ENCODE peak calls at places on chromosome 11, in six cellular contexts. X, L, H, V, Q and T are unnamed samples.

GRCh38 chr11:61728066-61728939 is 24.1 kb upstream of the MYRF start:
- DNase-seq in V (no peak), Q (no peak), L (no peak), H (no peak), X (no peak), T (no peak)

GRCh38 chr11:130070829-130071205 is 1.1 kb downstream of the APLP2 start:
- DNase-seq in X (peak), H (no peak), Q (peak), V (no peak), L (no peak), T (no peak)

GRCh38 chr11:75797116-75797515 is 17.9 kb upstream of the UVRAG start:
- DNase-seq in H (no peak), V (no peak), X (no peak), Q (no peak), L (no peak), T (no peak)

GRCh38 chr11:112634551-112634950 is 326.7 kb upstream of the NCAM1 start:
- DNase-seq in X (no peak), H (no peak), V (no peak), Q (no peak), L (no peak), T (peak)

GRCh38 chr11:59822989-59823566 is 12.5 kb upstream of the MRPL16 start:
- DNase-seq in H (no peak), X (peak), Q (peak), L (no peak), V (peak), T (peak)

GRCh38 chr11:2421996-2422395 is 21.4 kb downstream of the TSSC4 start:
- DNase-seq in X (no peak), L (no peak), V (no peak), H (no peak), Q (no peak), T (no peak)

GRCh38 chr11:22666700-22667439 is 459 bp downstream of the GAS2 start:
- DNase-seq in V (peak), L (peak), X (no peak), H (peak), Q (peak), T (no peak)

GRCh38 chr11:61497473-61497872 is 11.1 kb upstream of the LRRC10B start:
- DNase-seq in V (no peak), L (no peak), X (no peak), H (no peak), Q (no peak), T (no peak)

GRCh38 chr11:71080239-71081097 is 171.9 kb downstream of the SHANK2 start:
- DNase-seq in H (peak), Q (peak), L (peak), V (peak), X (peak), T (peak)

GRCh38 chr11:261624-262023 is 16.6 kb upstream of the NLRP6 start:
- DNase-seq in X (no peak), L (no peak), Q (no peak), H (no peak), V (no peak), T (no peak)

GRCh38 chr11:100709233-100709999 is 22.3 kb downstream of the ARHGAP42 start:
- DNase-seq in Q (peak), X (peak), L (no peak), V (no peak), H (no peak), T (no peak)

GRCh38 chr11:3107608-3108182 is 50.5 kb upstream of the CARS1 start:
- DNase-seq in Q (no peak), X (no peak), H (no peak), V (no peak), L (peak), T (no peak)

GRCh38 chr11:85821636-85822035 is 10.7 kb upstream of the SYTL2 start:
- DNase-seq in Q (no peak), L (no peak), X (peak), V (no peak), H (no peak), T (no peak)

GRCh38 chr11:63635762-63636465 is 21.7 kb upstream of the PLAAT3 start:
- DNase-seq in L (peak), H (peak), V (peak), Q (peak), X (peak), T (peak)

GRCh38 chr11:10627306-10627705 is 58.8 kb upstream of the LYVE1 start:
- DNase-seq in X (no peak), H (peak), Q (no peak), L (no peak), V (no peak), T (no peak)
- H2BK5ac ChIP-seq in X (no peak), H (no peak), Q (no peak), L (no peak), V (no peak), T (no peak)

DNA sequence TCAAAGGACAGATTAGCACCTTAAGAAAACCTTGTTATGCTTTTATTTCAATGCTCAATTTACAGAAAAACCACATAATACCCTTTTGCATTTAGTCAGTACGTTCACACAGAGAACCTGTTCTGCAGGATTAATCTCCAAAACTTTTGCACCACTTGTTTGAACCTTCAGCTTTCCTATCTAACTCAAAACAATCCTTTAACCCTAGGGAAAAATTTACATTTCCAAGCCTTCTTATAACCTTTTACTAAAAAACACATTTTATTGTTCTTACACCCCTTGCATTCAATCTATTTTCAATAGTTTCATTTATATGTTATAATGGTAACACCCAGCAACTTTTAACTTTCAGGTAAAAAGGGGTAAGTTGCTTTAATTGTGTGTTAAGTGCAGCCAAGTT is 952.5 kb upstream of the CNTN5 start:
- DNase-seq in L (no peak), H (no peak), Q (no peak), X (no peak), V (no peak), T (no peak)
- H3K9ac ChIP-seq in L (no peak), H (no peak), Q (no peak), X (no peak), V (no peak), T (no peak)

DNA sequence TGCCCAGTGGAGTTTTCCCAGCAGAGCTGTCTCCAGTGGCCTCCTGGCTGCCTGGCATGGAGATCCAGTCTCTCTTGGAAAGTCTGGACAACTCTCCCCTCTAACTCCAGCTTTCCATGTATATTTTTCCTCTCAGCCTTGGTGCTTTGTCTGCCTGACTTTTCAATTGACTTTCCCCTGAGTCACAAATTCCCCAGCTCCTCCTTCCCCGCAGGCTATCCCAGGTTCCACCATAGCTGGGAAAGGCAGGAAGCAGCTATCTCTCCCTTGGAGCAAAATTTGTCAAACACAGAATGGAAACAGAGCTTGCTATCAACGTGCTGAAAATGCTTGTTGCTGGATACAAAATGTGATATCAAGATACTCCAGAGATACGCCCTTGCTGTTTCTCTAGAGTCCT is 384.8 kb downstream of the TMEM135 start:
- DNase-seq in X (peak), L (no peak), Q (no peak), H (no peak), V (no peak), T (peak)
- H2BK5ac ChIP-seq in X (peak), L (no peak), Q (no peak), H (no peak), V (no peak), T (peak)

GRCh38 chr11:134045799-134046635 is 22.9 kb upstream of the JAM3 start:
- DNase-seq in L (peak), X (no peak), V (no peak), Q (peak), H (no peak), T (no peak)
- H3K9ac ChIP-seq in L (no peak), X (no peak), V (no peak), Q (no peak), H (no peak), T (no peak)